ENCODE peak calls at places on chromosomes 5 and 9, in four cellular contexts. B, U, E and S are unnamed samples.

GRCh38 chr5:109192543-109193281 is 217.1 kb downstream of the PJA2 start:
- DNase-seq in B (no peak), U (peak), E (no peak), S (no peak)

GRCh38 chr9:94017939-94018531 is 62.9 kb upstream of the BARX1 start:
- DNase-seq in B (no peak), U (no peak), E (no peak), S (no peak)

GRCh38 chr5:174872271-174872670 is 147.9 kb downstream of the MSX2 start:
- DNase-seq in B (no peak), U (no peak), E (no peak), S (no peak)

GRCh38 chr9:99820330-99821186 is 1.1 kb upstream of the NR4A3 start:
- DNase-seq in B (peak), U (peak), E (peak), S (peak)

GRCh38 chr9:125942111-125942510 is 194.9 kb downstream of the PBX3 start:
- DNase-seq in B (no peak), U (no peak), E (no peak), S (no peak)

GRCh38 chr9:124110307-124110915 is 98.8 kb downstream of the LHX2 start:
- DNase-seq in B (peak), U (peak), E (peak), S (peak)

GRCh38 chr5:160930361-160930760 is 78.3 kb upstream of the ATP10B start:
- DNase-seq in B (peak), U (peak), E (no peak), S (no peak)

GRCh38 chr9:131732061-131732526 is 7.8 kb downstream of the RAPGEF1 start:
- DNase-seq in B (no peak), U (no peak), E (peak), S (peak)

GRCh38 chr5:156148307-156148706 is 178.7 kb upstream of the SGCD start:
- DNase-seq in B (no peak), U (no peak), E (no peak), S (no peak)

GRCh38 chr9:129321511-129322021 is 143.5 kb upstream of the IER5L start:
- DNase-seq in B (peak), U (no peak), E (no peak), S (no peak)

GRCh38 chr5:34053133-34053532 is 10.1 kb upstream of the C1QTNF3 start:
- DNase-seq in B (no peak), U (no peak), E (no peak), S (no peak)

GRCh38 chr5:13606051-13606450 is 338.4 kb downstream of the DNAH5 start:
- DNase-seq in B (no peak), U (no peak), E (no peak), S (no peak)

GRCh38 chr5:175831507-175831906 is 39.9 kb upstream of the CPLX2 start:
- DNase-seq in B (no peak), U (no peak), E (no peak), S (no peak)

GRCh38 chr5:169856571-169856970 is 123.7 kb downstream of the INSYN2B start:
- DNase-seq in B (no peak), U (no peak), E (no peak), S (no peak)